ENCODE peak calls at places on chromosomes 16 and 17, in eight cellular contexts. O, X, Z, G, Q, R, P and J are unnamed samples.

GRCh38 chr16:86886651-86887050 is 308.3 kb downstream of the FOXL1 start:
- DNase-seq in Q (no peak), R (no peak), O (no peak), G (no peak), P (peak; percentile 30), X (no peak), Z (no peak), J (no peak)

GRCh38 chr17:75480281-75480680 is 23.8 kb downstream of the TMEM94 start:
- DNase-seq in R (no peak), O (no peak), G (no peak), X (no peak), P (no peak), Z (no peak), Q (no peak), J (no peak)

GRCh38 chr16:89015271-89015859 is 38.4 kb upstream of the CBFA2T3 start:
- DNase-seq in Q (no peak), G (no peak), X (no peak), R (no peak), Z (no peak), P (no peak), O (no peak), J (no peak)

GRCh38 chr16:4945560-4946502 is 8.9 kb upstream of the PPL start:
- DNase-seq in X (peak; percentile 45), Q (no peak), P (peak; percentile 56), Z (no peak), O (no peak), R (no peak), G (no peak), J (no peak)

GRCh38 chr17:82949984-82950383 is 110.2 kb upstream of the ZNF750 start:
- DNase-seq in P (no peak), Q (no peak), X (peak; percentile 4), G (no peak), O (no peak), Z (no peak), R (no peak), J (peak; percentile 27)

GRCh38 chr17:68613739-68614298 is 12.7 kb upstream of the FAM20A start:
- DNase-seq in Z (no peak), X (no peak), R (peak; percentile 58), P (peak; percentile 49), G (peak; percentile 79), O (peak; percentile 32), Q (peak; percentile 86), J (no peak)

GRCh38 chr16:50445603-50446250 is 76.9 kb upstream of the BRD7 start:
- DNase-seq in P (no peak), Z (no peak), O (no peak), G (no peak), R (no peak), X (no peak), Q (no peak), J (no peak)

GRCh38 chr17:72123496-72123963 is 2.7 kb downstream of the SOX9 start:
- DNase-seq in Z (peak; percentile 37), R (peak; percentile 29), G (no peak), O (no peak), Q (no peak), X (no peak), P (no peak), J (no peak)

GRCh38 chr16:2924901-2925820 is 13.4 kb downstream of the FLYWCH1 start:
- DNase-seq in G (no peak), X (no peak), O (peak; percentile 66), Q (no peak), P (no peak), Z (no peak), R (peak; percentile 74), J (no peak)

GRCh38 chr16:86567701-86568571 is 1.3 kb downstream of the FOXC2 start:
- DNase-seq in Z (no peak), X (no peak), R (peak; percentile 48), G (peak; percentile 62), P (peak; percentile 26), O (peak; percentile 64), Q (no peak), J (no peak)

GRCh38 chr16:29116980-29117379 is 132.1 kb downstream of the LAT start:
- DNase-seq in G (no peak), R (no peak), Z (no peak), Q (no peak), P (no peak), X (no peak), O (no peak), J (no peak)

GRCh38 chr17:80029235-80029974 is 6.3 kb downstream of the TBC1D16 start:
- DNase-seq in Q (no peak), X (peak; percentile 97), P (no peak), O (no peak), Z (peak; percentile 77), G (peak; percentile 89), R (no peak), J (no peak)

GRCh38 chr17:74749262-74750038 is 1.0 kb downstream of the NHERF1 start:
- DNase-seq in P (peak; percentile 78), O (peak; percentile 69), G (no peak), R (no peak), X (no peak), Z (no peak), Q (peak; percentile 69), J (no peak)

GRCh38 chr16:88009566-88010342 is 58.5 kb downstream of the BANP start:
- DNase-seq in X (no peak), O (no peak), Q (no peak), Z (no peak), R (no peak), G (no peak), P (no peak), J (no peak)

GRCh38 chr17:80729016-80729415 is 184.4 kb downstream of the RPTOR start:
- DNase-seq in X (no peak), Q (no peak), P (no peak), G (no peak), R (no peak), Z (no peak), O (no peak), J (no peak)

GRCh38 chr17:57849163-57849873 is 526 bp downstream of the MRPS23 start:
- DNase-seq in G (no peak), X (no peak), Q (no peak), R (no peak), Z (no peak), P (no peak), O (no peak), J (no peak)

GRCh38 chr17:49108318-49108717 is 24.3 kb upstream of the B4GALNT2 start:
- DNase-seq in P (no peak), O (no peak), R (no peak), Q (no peak), Z (peak; percentile 49), G (peak; percentile 64), X (peak; percentile 37), J (no peak)

GRCh38 chr17:41904242-41904841 is 14.4 kb downstream of the ACLY start:
- DNase-seq in P (no peak), G (no peak), O (no peak), Z (no peak), R (no peak), X (no peak), Q (no peak), J (no peak)

GRCh38 chr16:10122026-10122425 is 60.2 kb downstream of the GRIN2A start:
- DNase-seq in O (no peak), G (no peak), X (no peak), R (no peak), Z (no peak), Q (no peak), P (no peak), J (no peak)

GRCh38 chr16:29029168-29029994 is 44.5 kb downstream of the LAT start:
- DNase-seq in O (peak; percentile 15), Z (no peak), G (peak; percentile 94), P (peak; percentile 65), Q (no peak), R (peak; percentile 32), X (no peak), J (no peak)

GRCh38 chr17:10809605-10810004 is 5.7 kb upstream of the TMEM238L start:
- DNase-seq in R (no peak), P (no peak), O (no peak), X (no peak), Q (no peak), G (no peak), Z (no peak), J (no peak)

GRCh38 chr16:48608452-48608851 is 1.5 kb downstream of the N4BP1 start:
- DNase-seq in P (no peak), Q (peak; percentile 20), X (no peak), G (no peak), O (no peak), Z (no peak), R (no peak), J (peak; percentile 16)

GRCh38 chr16:84042879-84043485 is 387 bp upstream of the SLC38A8 start:
- DNase-seq in G (no peak), P (peak; percentile 44), Q (no peak), X (no peak), R (peak; percentile 46), O (peak; percentile 37), Z (no peak), J (no peak)

GRCh38 chr17:67575325-67575724 is 142.4 kb upstream of the NOL11 start:
- DNase-seq in R (no peak), X (peak; percentile 43), Q (no peak), O (peak; percentile 33), G (no peak), P (no peak), Z (no peak), J (no peak)
- TF ChIP-seq CTCF in R (no peak), X (peak; percentile 18), Q (no peak), O (no peak), G (no peak), P (no peak), Z (no peak), J (no peak)

GRCh38 chr17:50196826-50197225 is 4.6 kb downstream of the COL1A1 start:
- DNase-seq in O (no peak), G (peak; percentile 62), R (no peak), Z (no peak), X (no peak), P (no peak), Q (no peak), J (no peak)
- TF ChIP-seq CTCF in O (no peak), G (no peak), R (no peak), Z (no peak), X (no peak), P (no peak), Q (no peak), J (no peak)

DNA sequence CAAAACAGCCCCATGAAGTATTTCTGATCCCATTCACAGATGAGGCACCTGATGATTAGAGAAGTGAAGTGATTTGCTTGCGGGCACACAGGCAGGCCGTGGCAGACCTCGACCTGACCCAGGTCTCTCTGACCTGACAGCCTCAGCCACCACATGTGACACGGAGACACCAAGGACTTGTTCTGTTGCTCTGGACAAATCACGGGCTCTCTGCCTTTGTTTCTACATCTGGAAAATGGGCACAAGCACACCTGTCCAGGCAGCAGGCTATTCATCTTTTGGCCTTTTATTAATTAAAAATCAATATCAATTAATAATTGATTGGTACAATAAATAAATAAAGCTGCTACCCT is 3.4 kb downstream of the MAP3K14 start:
- DNase-seq in Z (no peak), R (no peak), X (no peak), Q (no peak), O (no peak), P (no peak), G (no peak), J (no peak)
- TF ChIP-seq CTCF in Z (no peak), R (no peak), X (no peak), Q (no peak), O (no peak), P (no peak), G (no peak), J (no peak)

DNA sequence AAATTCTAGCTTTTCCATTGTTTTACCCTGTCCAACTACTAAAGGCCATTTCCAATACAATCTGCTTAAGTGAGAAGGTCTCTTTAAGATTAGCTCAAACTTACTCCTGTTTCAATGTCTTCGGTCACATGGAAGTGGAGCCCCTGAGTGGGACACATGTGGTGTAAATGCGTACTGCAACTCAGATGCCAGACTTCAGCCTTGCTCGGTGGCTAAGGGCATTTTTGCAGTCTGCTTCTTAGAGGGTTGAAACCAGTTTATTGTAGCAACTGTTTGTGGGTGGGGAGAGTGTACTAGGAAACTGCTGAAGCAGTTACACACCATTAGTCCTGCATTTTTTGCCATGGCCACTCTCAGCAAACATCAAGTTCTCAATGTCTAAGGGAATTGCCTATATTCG is 140.6 kb downstream of the PARN start:
- DNase-seq in X (no peak), R (peak; percentile 45), O (no peak), Q (peak; percentile 52), Z (no peak), P (peak; percentile 46), G (peak; percentile 37), J (no peak)
- TF ChIP-seq CTCF in X (no peak), R (no peak), O (peak; percentile 28), Q (peak; percentile 61), Z (no peak), P (no peak), G (peak; percentile 19), J (peak; percentile 67)